ENCODE peak calls at places on chromosomes 11 and 22, in four cellular contexts. Q, I, D and Z are unnamed samples.

GRCh38 chr22:29753808-29754657 is 12.8 kb downstream of the ZMAT5 start:
- DNase-seq in I (no peak), D (peak), Q (no peak), Z (no peak)

GRCh38 chr11:116225236-116225635 is 547.6 kb downstream of the BUD13 start:
- DNase-seq in Q (no peak), I (no peak), D (no peak), Z (no peak)

GRCh38 chr22:49531533-49531895 is 296.2 kb downstream of the BRD1 start:
- DNase-seq in I (no peak), Q (no peak), D (no peak), Z (no peak)

GRCh38 chr22:30637701-30638114 is 2.1 kb downstream of the SLC35E4 start:
- DNase-seq in I (no peak), Q (no peak), D (no peak), Z (no peak)

GRCh38 chr11:134276396-134277175 is 407 bp downstream of the GLB1L3 start:
- DNase-seq in D (no peak), I (no peak), Q (no peak), Z (no peak)

GRCh38 chr22:20813056-20813455 is 39.1 kb downstream of the SERPIND1 start:
- DNase-seq in D (no peak), Q (no peak), I (no peak), Z (no peak)

GRCh38 chr11:90243534-90243933 is 20.7 kb upstream of the CHORDC1 start:
- DNase-seq in Q (no peak), D (no peak), I (no peak), Z (no peak)

GRCh38 chr11:108628812-108629211 is 35.2 kb upstream of the EXPH5 start:
- DNase-seq in I (no peak), D (no peak), Q (no peak), Z (no peak)

GRCh38 chr22:38456841-38457699 is 2.1 kb upstream of the KCNJ4 start:
- DNase-seq in Q (no peak), I (no peak), D (no peak), Z (no peak)

GRCh38 chr11:45333506-45333971 is 47.4 kb upstream of the SYT13 start:
- DNase-seq in Q (no peak), I (no peak), D (no peak), Z (peak)

GRCh38 chr11:82906236-82906635 is 4.7 kb downstream of the DDIAS start:
- DNase-seq in D (no peak), Q (no peak), I (no peak), Z (peak)

GRCh38 chr22:31637375-31637937 is 24.6 kb downstream of the PISD start:
- DNase-seq in Q (peak), I (no peak), D (peak), Z (no peak)

GRCh38 chr11:46930089-46930488 is 6.5 kb upstream of the CSTPP1 start:
- DNase-seq in D (no peak), I (no peak), Q (no peak), Z (no peak)

GRCh38 chr11:17533782-17534415 is 10.3 kb downstream of the USH1C start:
- DNase-seq in I (no peak), D (no peak), Q (no peak), Z (no peak)

GRCh38 chr22:19446603-19447387 is 716 bp downstream of the C22orf39 start:
- DNase-seq in I (no peak), D (no peak), Q (no peak), Z (no peak)

GRCh38 chr22:38947321-38948112 is 9.9 kb upstream of the APOBEC3A start:
- DNase-seq in I (no peak), D (peak), Q (peak), Z (no peak)

GRCh38 chr11:127627629-127628462 is 627.3 kb upstream of the KIRREL3 start:
- DNase-seq in Q (no peak), I (no peak), D (peak), Z (no peak)

GRCh38 chr11:19920982-19921381 is 208.3 kb downstream of the NAV2 start:
- DNase-seq in D (no peak), Q (no peak), I (no peak), Z (no peak)

GRCh38 chr11:13080861-13081260 is 71.7 kb downstream of the RASSF10 start:
- DNase-seq in D (no peak), Q (no peak), I (no peak), Z (no peak)

GRCh38 chr22:42397332-42398246 is 34.6 kb downstream of the NFAM1 start:
- DNase-seq in D (no peak), Q (peak), I (peak), Z (no peak)

GRCh38 chr11:33772300-33772699 is 2.0 kb downstream of the FBXO3 start:
- DNase-seq in D (no peak), Q (no peak), I (no peak), Z (no peak)

GRCh38 chr11:118263109-118263508 is 988 bp downstream of the MPZL2 start:
- DNase-seq in Q (no peak), I (no peak), D (no peak), Z (no peak)

GRCh38 chr11:37390566-37390965 is 792.5 kb upstream of the RAG2 start:
- DNase-seq in Q (no peak), D (no peak), I (no peak), Z (no peak)

GRCh38 chr11:130315354-130315970 is 745 bp upstream of the ZBTB44 start:
- DNase-seq in D (peak), I (no peak), Q (peak), Z (no peak)

GRCh38 chr11:12840871-12841516 is 166.8 kb downstream of the TEAD1 start:
- DNase-seq in Q (no peak), I (no peak), D (no peak), Z (no peak)

GRCh38 chr11:72685560-72686480 is 11.6 kb upstream of the PDE2A start:
- DNase-seq in Q (no peak), I (peak), D (no peak), Z (no peak)